ENCODE peak calls at places on chromosomes 16 and 17, in five cellular contexts. T is upper lobe of left lung, Q is A549, F is HepG2, L is GM12878. Y is an unnamed sample.

GRCh38 chr17:73401911-73402310 is 90.1 kb upstream of the CDC42EP4 start:
- ATAC-seq in T (no peak), Q (no peak), F (peak; percentile 69), L (no peak), Y (peak; percentile 19)

GRCh38 chr16:52113812-52114211 is 433.1 kb downstream of the TOX3 start:
- ATAC-seq in T (no peak), Q (no peak), F (no peak), L (no peak), Y (no peak)

GRCh38 chr16:17343028-17343427 is 127.7 kb downstream of the XYLT1 start:
- ATAC-seq in T (peak; percentile 24), Q (no peak), F (no peak), L (peak; percentile 81), Y (no peak)

GRCh38 chr17:17455173-17455572 is 21.6 kb upstream of the MED9 start:
- ATAC-seq in T (no peak), Q (no peak), F (no peak), L (no peak), Y (no peak)

GRCh38 chr16:54027126-54027922 is 259.3 kb downstream of the IRX3 start:
- ATAC-seq in T (no peak), Q (peak; percentile 80), F (no peak), L (no peak), Y (no peak)

GRCh38 chr17:62675260-62675659 is 47.8 kb downstream of the MRC2 start:
- ATAC-seq in T (no peak), Q (no peak), F (no peak), L (no peak), Y (peak; percentile 34)

GRCh38 chr17:82627405-82627804 is 20.8 kb downstream of the WDR45B start:
- ATAC-seq in T (no peak), Q (no peak), F (no peak), L (no peak), Y (no peak)

GRCh38 chr17:40952675-40953074 is 14.1 kb downstream of the KRT39 start:
- ATAC-seq in T (peak; percentile 50), Q (no peak), F (no peak), L (no peak), Y (peak; percentile 31)

GRCh38 chr17:4947411-4948165 is 742 bp downstream of the PFN1 start:
- ATAC-seq in T (peak; percentile 41), Q (peak; percentile 32), F (peak; percentile 8), L (peak; percentile 33), Y (peak; percentile 38)

GRCh38 chr17:61646482-61646881 is 55.5 kb upstream of the NACA2 start:
- ATAC-seq in T (no peak), Q (no peak), F (no peak), L (no peak), Y (no peak)

GRCh38 chr17:42577140-42577531 is 393 bp downstream of the PSMC3IP start:
- ATAC-seq in T (no peak), Q (peak; percentile 58), F (peak; percentile 28), L (no peak), Y (no peak)

GRCh38 chr17:59373879-59374495 is 42.5 kb downstream of the YPEL2 start:
- ATAC-seq in T (no peak), Q (no peak), F (no peak), L (no peak), Y (peak; percentile 65)

GRCh38 chr16:80231888-80232287 is 308.9 kb upstream of the DYNLRB2 start:
- ATAC-seq in T (no peak), Q (no peak), F (peak; percentile 82), L (peak; percentile 88), Y (no peak)

GRCh38 chr16:296806-297510 is 14.0 kb downstream of the PDIA2 start:
- ATAC-seq in T (no peak), Q (peak; percentile 13), F (peak; percentile 12), L (no peak), Y (no peak)

GRCh38 chr17:28579526-28579925 is 2.8 kb upstream of the ALDOC start:
- ATAC-seq in T (no peak), Q (no peak), F (no peak), L (peak; percentile 32), Y (no peak)

GRCh38 chr16:69555437-69555836 is 10.3 kb upstream of the NFAT5 start:
- ATAC-seq in T (no peak), Q (no peak), F (no peak), L (peak; percentile 29), Y (no peak)

GRCh38 chr17:66662496-66662895 is 172.4 kb upstream of the CACNG5 start:
- ATAC-seq in T (no peak), Q (no peak), F (no peak), L (no peak), Y (no peak)

GRCh38 chr17:1750628-1751027 is 8.0 kb downstream of the SERPINF2 start:
- ATAC-seq in T (no peak), Q (no peak), F (no peak), L (no peak), Y (no peak)

GRCh38 chr17:81420769-81421462 is 25.7 kb downstream of the BAHCC1 start:
- ATAC-seq in T (peak; percentile 21), Q (no peak), F (peak; percentile 20), L (no peak), Y (peak; percentile 6)

GRCh38 chr17:61699694-61700093 is 108.7 kb upstream of the NACA2 start:
- ATAC-seq in T (no peak), Q (no peak), F (no peak), L (no peak), Y (no peak)

DNA sequence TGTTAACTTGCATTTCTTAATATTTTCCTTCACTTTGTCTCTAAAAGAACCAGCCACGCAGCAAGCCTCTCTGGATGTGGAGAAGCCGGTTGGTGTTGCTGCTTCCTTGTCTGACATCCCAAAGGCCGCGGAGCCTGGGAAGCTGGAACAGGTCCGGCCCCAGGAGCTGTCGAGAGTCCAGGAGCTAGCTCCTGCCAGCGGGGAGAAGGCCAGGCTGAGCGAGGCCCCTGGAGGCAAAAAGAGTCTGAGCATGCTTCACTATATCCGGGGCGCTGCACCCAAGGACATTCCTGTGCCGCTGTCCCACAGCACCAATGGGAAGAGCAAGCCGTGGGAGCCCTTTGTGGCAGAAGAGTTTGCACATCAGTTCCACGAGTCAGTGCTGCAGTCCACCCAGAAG is 22.8 kb downstream of the GINS2 start:
- ATAC-seq in T (no peak), Q (no peak), F (no peak), L (no peak), Y (no peak)
- TF ChIP-seq EP300 in T (no peak), Q (no peak), F (no peak), L (no peak), Y (no peak)

DNA sequence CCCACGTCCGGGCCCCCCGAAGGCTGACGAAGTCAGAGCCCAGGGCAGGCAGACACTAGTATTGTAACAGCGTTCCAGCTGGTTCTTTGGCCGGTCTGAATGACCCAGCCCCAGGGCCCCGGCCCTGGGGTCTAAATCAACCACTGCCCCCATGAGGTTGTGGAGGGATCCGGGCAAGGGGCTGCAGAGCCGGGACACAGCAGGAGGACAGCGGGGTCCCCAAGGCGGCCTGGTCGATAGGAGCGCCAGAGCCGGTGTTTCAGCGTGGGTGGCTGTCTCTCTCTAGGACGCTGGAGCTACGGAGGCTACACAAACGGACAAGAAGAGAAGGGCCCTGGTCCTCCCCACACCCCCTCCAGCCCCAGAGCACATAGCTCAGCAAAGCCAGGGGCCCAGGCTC is 101.8 kb downstream of the RBFOX3 start:
- ATAC-seq in T (no peak), Q (no peak), F (no peak), L (no peak), Y (no peak)
- H3K9me3 ChIP-seq in T (no peaks in the 10 kb centered on the region), Q (peaks cover 13% of the 10 kb centered on the region), F (peaks cover 8% of the 10 kb centered on the region), L (no peaks in the 10 kb centered on the region), Y (no peaks in the 10 kb centered on the region)

DNA sequence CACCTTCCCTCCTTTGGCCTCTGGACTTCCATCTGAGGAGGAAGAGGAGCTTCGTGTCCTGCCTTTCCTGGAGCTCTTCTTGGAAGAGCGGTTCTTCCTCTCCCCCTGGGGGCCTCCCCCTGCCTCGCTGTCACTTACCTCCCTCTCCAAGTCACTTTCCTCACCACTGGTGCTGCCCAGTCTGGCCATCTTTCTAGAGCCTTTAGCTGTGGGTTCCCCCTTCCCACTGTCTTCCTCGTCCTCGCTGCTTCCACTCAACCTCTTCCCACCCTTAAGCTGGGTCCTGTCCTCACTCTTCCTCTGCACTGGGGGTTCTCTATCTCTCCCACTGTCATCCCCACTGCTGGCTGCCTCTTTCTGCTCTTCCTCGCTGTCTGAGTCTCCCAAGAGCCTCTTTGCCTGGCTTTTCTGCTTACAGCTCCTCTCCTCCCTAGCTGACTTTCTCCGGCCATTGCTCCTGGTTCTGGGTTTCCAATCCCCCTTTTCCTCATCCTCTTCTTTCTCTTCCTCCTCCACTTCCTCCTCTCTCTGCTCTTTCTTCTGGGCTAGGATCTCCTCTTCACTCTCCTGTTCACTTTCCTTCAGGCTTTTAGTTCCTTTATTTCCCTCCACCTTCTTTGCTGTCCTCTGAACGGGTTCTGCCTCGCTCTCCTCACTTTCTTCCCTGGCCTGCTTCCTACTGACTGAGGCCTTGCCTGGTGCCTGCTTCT is 1.4 kb downstream of the HIRIP3 start:
- ATAC-seq in T (no peak), Q (no peak), F (no peak), L (no peak), Y (no peak)
- TF ChIP-seq EP300 in T (no peak), Q (no peak), F (no peak), L (no peak), Y (no peak)

GRCh38 chr17:3657874-3658783 is 10.2 kb downstream of the TAX1BP3 start:
- ATAC-seq in T (no peak), Q (peak; percentile 4), F (no peak), L (no peak), Y (no peak)

GRCh38 chr17:3656755-3657587 is 11.4 kb downstream of the TAX1BP3 start:
- ATAC-seq in T (no peak), Q (no peak), F (no peak), L (no peak), Y (no peak)

GRCh38 chr17:3657588-3657869 is 10.8 kb downstream of the TAX1BP3 start:
- ATAC-seq in T (no peak), Q (peak; percentile 2), F (no peak), L (no peak), Y (no peak)

GRCh38 chr17:3655766-3656165 is 12.6 kb downstream of the TAX1BP3 start:
- ATAC-seq in T (no peak), Q (no peak), F (no peak), L (no peak), Y (no peak)

DNA sequence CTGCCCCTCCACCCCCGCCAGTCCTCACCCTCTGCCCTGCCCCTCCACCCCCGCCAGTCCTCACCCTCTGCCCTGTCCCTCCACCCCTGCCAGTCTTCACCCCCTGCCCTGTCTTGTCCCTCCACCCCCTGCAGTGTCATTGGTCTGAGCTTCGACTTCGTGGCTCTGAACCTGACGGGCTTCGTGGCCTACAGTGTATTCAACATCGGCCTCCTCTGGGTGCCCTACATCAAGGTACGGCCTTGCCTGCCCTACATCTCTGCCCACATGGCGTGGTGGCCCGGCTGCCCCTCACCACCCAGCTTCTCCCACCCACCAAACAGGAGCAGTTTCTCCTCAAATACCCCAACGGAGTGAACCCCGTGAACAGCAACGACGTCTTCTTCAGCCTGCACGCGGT is 12.0 kb downstream of the TAX1BP3 start:
- ATAC-seq in T (no peak), Q (no peak), F (no peak), L (no peak), Y (no peak)
- H3K9me3 ChIP-seq in T (no peaks in the 10 kb centered on the region), Q (no peaks in the 10 kb centered on the region), F (no peaks in the 10 kb centered on the region), L (no peaks in the 10 kb centered on the region), Y (no peaks in the 10 kb centered on the region)

DNA sequence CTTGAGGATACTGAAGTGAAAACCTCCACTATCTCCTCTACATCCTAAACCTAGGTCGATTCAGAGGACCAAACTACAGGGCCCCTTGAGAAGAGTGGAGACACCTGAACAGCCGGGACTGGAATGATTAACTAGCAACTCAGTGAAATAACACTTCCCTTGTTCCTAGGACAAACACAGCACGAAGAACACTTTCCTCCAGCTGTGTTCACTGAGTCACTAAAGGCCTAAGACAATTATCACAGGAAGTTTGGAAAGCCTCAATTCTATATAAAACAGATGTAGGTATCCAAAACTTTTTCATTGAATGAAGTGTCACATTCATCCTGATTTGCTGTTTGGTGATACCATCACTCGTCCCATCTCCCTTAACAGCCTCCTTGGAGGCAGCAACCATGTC is 15.5 kb upstream of the CUEDC1 start:
- ATAC-seq in T (no peak), Q (peak; percentile 9), F (peak; percentile 42), L (no peak), Y (no peak)
- TF ChIP-seq EP300 in T (no peak), Q (no peak), F (no peak), L (no peak), Y (no peak)